ENCODE peak calls at places on chromosomes 13 and 19, in four cellular contexts. X, F, V and L are unnamed samples.

GRCh38 chr13:99278199-99278598 is 20.0 kb upstream of the GPR18 start:
- DNase-seq in X (no peak), F (no peak), V (no peak), L (no peak)

GRCh38 chr13:32165791-32166190 is 134.2 kb downstream of the FRY start:
- DNase-seq in X (no peak), F (no peak), V (no peak), L (no peak)

GRCh38 chr19:49924004-49924880 is 4.8 kb upstream of the ATF5 start:
- DNase-seq in X (peak), F (no peak), V (no peak), L (no peak)

GRCh38 chr19:29845576-29846176 is 33.9 kb downstream of the CCNE1 start:
- DNase-seq in X (no peak), F (peak), V (no peak), L (peak)

GRCh38 chr13:100214886-100215285 is 126.0 kb downstream of the PCCA start:
- DNase-seq in X (no peak), F (no peak), V (no peak), L (no peak)

GRCh38 chr13:30148171-30148754 is 159.1 kb downstream of the KATNAL1 start:
- DNase-seq in X (no peak), F (no peak), V (no peak), L (no peak)

GRCh38 chr13:73938375-73939070 is 195.7 kb downstream of the KLF12 start:
- DNase-seq in X (no peak), F (no peak), V (no peak), L (no peak)

GRCh38 chr19:37572203-37572602 is 22.4 kb downstream of the ZNF571 start:
- DNase-seq in X (no peak), F (no peak), V (no peak), L (no peak)

GRCh38 chr13:31947105-31947504 is 84.5 kb upstream of the FRY start:
- DNase-seq in X (no peak), F (no peak), V (no peak), L (no peak)

GRCh38 chr19:58361900-58362271 is 665 bp downstream of the ZNF497 start:
- DNase-seq in X (no peak), F (peak), V (peak), L (peak)

GRCh38 chr13:23965346-23965745 is 68.0 kb upstream of the C1QTNF9B start:
- DNase-seq in X (no peak), F (no peak), V (no peak), L (no peak)

GRCh38 chr13:43113603-43114002 is 90.2 kb downstream of the DNAJC15 start:
- DNase-seq in X (no peak), F (no peak), V (peak), L (no peak)

GRCh38 chr13:32728327-32728726 is 142.1 kb downstream of the PDS5B start:
- DNase-seq in X (no peak), F (no peak), V (no peak), L (no peak)

GRCh38 chr13:23470706-23471610 is 37.5 kb upstream of the SACS start:
- DNase-seq in X (no peak), F (no peak), V (peak), L (no peak)

GRCh38 chr13:112851107-112852046 is 117.6 kb upstream of the MCF2L start:
- DNase-seq in X (no peak), F (no peak), V (no peak), L (no peak)

GRCh38 chr19:45636275-45636674 is 2.9 kb downstream of the EML2 start:
- DNase-seq in X (no peak), F (no peak), V (no peak), L (no peak)

GRCh38 chr13:62879071-62879470 is 1463.4 kb upstream of the PCDH20 start:
- DNase-seq in X (no peak), F (no peak), V (no peak), L (no peak)

GRCh38 chr13:62875118-62875640 is 1459.5 kb upstream of the PCDH20 start:
- DNase-seq in X (no peak), F (no peak), V (no peak), L (no peak)
- TF ChIP-seq FOXJ3 in X (no peak), F (no peak), V (no peak), L (no peak)

DNA sequence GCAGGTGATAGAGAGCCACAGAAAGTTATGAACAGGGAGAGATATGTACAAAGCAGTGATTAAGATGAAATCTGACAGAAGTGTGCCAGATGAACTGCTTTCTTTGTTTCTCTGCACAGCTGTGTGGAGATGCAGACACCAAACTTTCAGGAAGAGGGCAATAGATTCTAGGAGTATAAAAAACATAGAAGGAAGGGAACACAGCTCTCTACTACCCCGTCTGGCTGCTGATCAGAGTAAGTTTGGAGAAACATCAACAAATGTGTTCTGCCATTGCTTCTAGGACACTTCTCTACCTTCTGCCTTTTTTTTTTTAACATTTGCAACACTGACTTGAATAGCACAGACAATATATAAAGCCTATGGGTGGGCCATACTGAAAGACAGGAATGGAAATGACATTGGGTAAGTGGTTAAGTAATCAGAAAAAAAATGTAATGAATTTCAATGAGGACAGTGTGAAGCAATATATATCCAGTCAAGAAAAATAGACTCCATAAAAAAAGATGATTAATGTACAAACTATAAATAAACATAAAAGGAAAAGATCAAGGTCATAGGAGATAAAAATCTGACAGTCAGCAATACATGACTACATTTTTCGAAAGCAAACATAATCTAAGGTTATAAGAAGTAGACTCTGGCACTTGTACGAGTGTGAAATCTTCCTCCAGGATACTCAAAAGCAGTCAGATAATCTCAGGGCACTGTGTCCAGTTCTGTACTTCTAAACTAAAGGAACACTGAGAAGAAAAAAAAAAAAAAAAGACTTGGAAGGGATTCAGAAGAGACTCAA is 21.4 kb downstream of the NUFIP1 start:
- DNase-seq in X (no peak), F (no peak), V (no peak), L (no peak)
- TF ChIP-seq FOXJ3 in X (no peak), F (no peak), V (no peak), L (no peak)

GRCh38 chr19:55220525-55220924 is 8.0 kb downstream of the TMEM86B start:
- DNase-seq in X (peak), F (no peak), V (no peak), L (no peak)
- TF ChIP-seq FOXJ3 in X (no peak), F (no peak), V (no peak), L (no peak)

GRCh38 chr19:14059093-14059480 is 2.8 kb downstream of the PALM3 start:
- DNase-seq in X (peak), F (peak), V (no peak), L (peak)
- TF ChIP-seq FOXJ3 in X (no peak), F (no peak), V (no peak), L (no peak)

DNA sequence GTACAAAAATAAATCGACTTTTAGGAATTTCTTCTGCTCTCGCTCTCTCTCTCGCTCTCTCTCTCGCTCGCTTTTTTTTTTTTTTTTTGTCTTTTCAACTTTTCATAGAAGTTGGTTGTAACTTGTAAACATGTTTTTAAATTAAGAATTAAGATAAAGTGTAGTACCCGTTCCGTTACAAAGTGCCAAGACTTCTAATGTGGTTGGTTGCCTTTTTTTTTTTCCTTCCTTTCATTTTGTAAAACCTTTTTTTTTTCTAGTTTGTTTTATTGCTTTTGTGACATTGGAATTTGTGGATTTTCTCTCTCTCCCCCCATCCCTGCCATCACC is 20.4 kb downstream of the ZBTB7A start:
- DNase-seq in X (no peak), F (no peak), V (no peak), L (no peak)
- TF ChIP-seq FOXJ3 in X (no peak), F (no peak), V (no peak), L (no peak)

DNA sequence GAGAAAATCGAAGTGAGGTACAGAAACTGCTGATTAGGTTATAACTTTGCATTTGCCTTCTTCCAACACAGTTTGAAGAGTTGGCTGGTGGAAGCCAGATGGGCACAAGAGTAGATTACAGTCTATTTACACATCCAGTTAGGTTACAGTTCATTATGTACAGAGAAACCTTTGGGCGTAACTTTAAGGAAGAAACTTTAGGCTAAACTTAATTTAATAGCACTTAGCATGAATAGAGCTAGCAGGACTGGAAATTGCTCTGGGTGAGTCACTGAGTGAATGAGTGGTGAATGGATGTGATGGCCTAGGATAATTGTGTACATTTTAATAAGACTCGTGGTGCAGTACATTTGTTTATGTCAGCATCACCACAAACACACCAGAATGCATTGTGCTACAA is 62.9 kb upstream of the KLHL1 start:
- DNase-seq in X (no peak), F (no peak), V (no peak), L (no peak)
- TF ChIP-seq FOXJ3 in X (no peak), F (no peak), V (no peak), L (no peak)

GRCh38 chr13:86447479-86447878 is 648.3 kb upstream of the SLITRK6 start:
- DNase-seq in X (no peak), F (no peak), V (no peak), L (no peak)

GRCh38 chr13:86445584-86446140 is 646.4 kb upstream of the SLITRK6 start:
- DNase-seq in X (no peak), F (no peak), V (no peak), L (no peak)

DNA sequence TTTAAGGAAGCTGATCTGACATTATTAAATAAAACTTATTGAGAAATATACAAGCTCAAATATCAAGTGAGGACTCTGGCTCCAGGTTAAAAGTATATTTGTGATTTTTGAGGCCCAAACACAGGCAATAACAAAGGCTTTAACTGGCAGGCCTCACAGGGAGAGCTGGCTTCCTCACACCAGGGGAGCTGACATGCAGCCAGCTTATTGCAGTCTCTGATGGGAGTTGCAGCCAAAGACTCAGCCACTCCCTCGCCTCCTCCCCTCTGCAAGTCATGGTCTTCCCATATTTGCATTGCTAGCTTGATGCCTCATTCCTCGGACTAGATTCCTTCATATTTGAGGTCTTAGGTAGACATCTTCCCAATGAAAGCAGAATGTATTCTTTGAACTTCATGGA is 647.1 kb upstream of the SLITRK6 start:
- DNase-seq in X (peak), F (no peak), V (no peak), L (no peak)
- TF ChIP-seq FOXJ3 in X (no peak), F (no peak), V (no peak), L (no peak)

DNA sequence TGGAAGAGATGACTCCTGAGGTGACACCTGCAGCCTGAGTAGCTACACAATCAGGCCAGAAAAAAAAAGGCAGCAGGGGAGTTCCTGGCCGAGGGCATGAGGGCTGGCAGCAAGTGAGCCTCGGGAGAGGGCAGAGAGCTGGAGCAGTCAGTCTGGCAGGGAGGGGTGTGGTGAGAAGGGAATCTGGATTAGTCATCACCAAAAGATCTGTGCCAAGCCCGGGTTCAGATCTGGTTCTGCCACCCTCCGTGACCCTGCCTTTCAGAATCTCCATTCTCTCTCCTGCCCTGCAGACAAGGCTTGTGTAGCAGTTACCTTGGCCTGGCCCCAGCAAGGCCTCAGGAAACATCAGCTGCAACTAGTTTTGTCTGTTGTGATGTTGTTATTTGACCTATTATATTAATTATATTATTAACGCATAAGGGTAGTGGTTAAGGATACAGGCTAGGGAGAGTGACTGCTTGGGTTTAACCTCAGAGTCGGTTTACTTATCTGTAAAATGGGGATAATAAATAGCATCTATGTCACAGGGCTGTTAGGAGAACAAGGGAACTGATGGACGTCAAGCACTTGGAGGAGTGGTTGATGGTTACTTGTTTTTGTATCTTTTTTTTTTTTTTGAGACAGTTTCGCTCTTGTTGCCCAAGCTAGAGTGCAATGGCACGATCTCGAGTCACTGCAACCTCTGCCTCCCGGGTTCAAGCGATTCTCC is 2.7 kb upstream of the CAPNS1 start:
- DNase-seq in X (no peak), F (no peak), V (no peak), L (no peak)
- TF ChIP-seq FOXJ3 in X (no peak), F (no peak), V (no peak), L (no peak)